ENCODE peak calls at places on chromosomes 12 and 14, in five cellular contexts. One of them, this sample, is unnamed.

GRCh38 chr12:116727261-116727660 is 10.6 kb downstream of the SPRING1 start:
- ATAC-seq in K562: no peak
- ATAC-seq in heart left ventricle: no peak
- ATAC-seq in left cardiac atrium: no peak
- ATAC-seq in T-helper 17 cell: no peak
- ATAC-seq in this sample: no peak

GRCh38 chr12:68030248-68030647 is 41.0 kb downstream of the IFNG-AS1 start:
- ATAC-seq in K562: no peak
- ATAC-seq in heart left ventricle: no peak
- ATAC-seq in left cardiac atrium: no peak
- ATAC-seq in T-helper 17 cell: no peak
- ATAC-seq in this sample: no peak

GRCh38 chr12:46580445-46580844 is 207.9 kb upstream of the SLC38A2 start:
- ATAC-seq in K562: no peak
- ATAC-seq in heart left ventricle: no peak
- ATAC-seq in left cardiac atrium: no peak
- ATAC-seq in T-helper 17 cell: no peak
- ATAC-seq in this sample: no peak

GRCh38 chr14:72863216-72864006 is 30.5 kb downstream of the DPF3 start:
- ATAC-seq in K562: no peak
- ATAC-seq in heart left ventricle: no peak
- ATAC-seq in left cardiac atrium: no peak
- ATAC-seq in T-helper 17 cell: no peak
- ATAC-seq in this sample: peak

GRCh38 chr12:93102744-93103143 is 173.6 kb upstream of the EEA1 start:
- ATAC-seq in K562: no peak
- ATAC-seq in heart left ventricle: no peak
- ATAC-seq in left cardiac atrium: no peak
- ATAC-seq in T-helper 17 cell: no peak
- ATAC-seq in this sample: no peak

GRCh38 chr14:47921133-47921532 is 245.7 kb upstream of the MDGA2 start:
- ATAC-seq in K562: no peak
- ATAC-seq in heart left ventricle: no peak
- ATAC-seq in left cardiac atrium: no peak
- ATAC-seq in T-helper 17 cell: no peak
- ATAC-seq in this sample: no peak

GRCh38 chr12:70994217-70994788 is 73.8 kb upstream of the PTPRR start:
- ATAC-seq in K562: no peak
- ATAC-seq in heart left ventricle: peak
- ATAC-seq in left cardiac atrium: peak
- ATAC-seq in T-helper 17 cell: no peak
- ATAC-seq in this sample: no peak

GRCh38 chr14:98808494-98809407 is 463.2 kb downstream of the BCL11B start:
- ATAC-seq in K562: no peak
- ATAC-seq in heart left ventricle: no peak
- ATAC-seq in left cardiac atrium: no peak
- ATAC-seq in T-helper 17 cell: no peak
- ATAC-seq in this sample: no peak

GRCh38 chr12:47954467-47955045 is 8.8 kb upstream of the TMEM106C start:
- ATAC-seq in K562: no peak
- ATAC-seq in heart left ventricle: no peak
- ATAC-seq in left cardiac atrium: no peak
- ATAC-seq in T-helper 17 cell: no peak
- ATAC-seq in this sample: no peak

GRCh38 chr12:55687746-55688145 is 20.0 kb downstream of the ITGA7 start:
- ATAC-seq in K562: no peak
- ATAC-seq in heart left ventricle: no peak
- ATAC-seq in left cardiac atrium: no peak
- ATAC-seq in T-helper 17 cell: no peak
- ATAC-seq in this sample: no peak

GRCh38 chr12:2944401-2945047 is 14.7 kb upstream of the TEAD4 start:
- ATAC-seq in K562: peak
- ATAC-seq in heart left ventricle: peak
- ATAC-seq in left cardiac atrium: peak
- ATAC-seq in T-helper 17 cell: peak
- ATAC-seq in this sample: no peak

GRCh38 chr14:74508844-74509428 is 15.4 kb downstream of the ISCA2 start:
- ATAC-seq in K562: no peak
- ATAC-seq in heart left ventricle: no peak
- ATAC-seq in left cardiac atrium: no peak
- ATAC-seq in T-helper 17 cell: no peak
- ATAC-seq in this sample: no peak

GRCh38 chr12:14283489-14284144 is 81.9 kb upstream of the ATF7IP start:
- ATAC-seq in K562: peak
- ATAC-seq in heart left ventricle: no peak
- ATAC-seq in left cardiac atrium: peak
- ATAC-seq in T-helper 17 cell: no peak
- ATAC-seq in this sample: peak

GRCh38 chr12:2940564-2940963 is 18.6 kb upstream of the TEAD4 start:
- ATAC-seq in K562: peak
- ATAC-seq in heart left ventricle: no peak
- ATAC-seq in left cardiac atrium: peak
- ATAC-seq in T-helper 17 cell: no peak
- ATAC-seq in this sample: no peak

GRCh38 chr12:120041386-120042231 is 52.6 kb downstream of the BICDL1 start:
- ATAC-seq in K562: no peak
- ATAC-seq in heart left ventricle: no peak
- ATAC-seq in left cardiac atrium: no peak
- ATAC-seq in T-helper 17 cell: peak
- ATAC-seq in this sample: no peak

GRCh38 chr12:110246690-110247339 is 34.2 kb upstream of the ATP2A2 start:
- ATAC-seq in K562: no peak
- ATAC-seq in heart left ventricle: peak
- ATAC-seq in left cardiac atrium: peak
- ATAC-seq in T-helper 17 cell: no peak
- ATAC-seq in this sample: no peak

GRCh38 chr12:22684526-22685118 is 59.7 kb downstream of the ETNK1 start:
- ATAC-seq in K562: peak
- ATAC-seq in heart left ventricle: no peak
- ATAC-seq in left cardiac atrium: no peak
- ATAC-seq in T-helper 17 cell: peak
- ATAC-seq in this sample: no peak

GRCh38 chr12:59179231-59179630 is 258.9 kb upstream of the LRIG3 start:
- ATAC-seq in K562: no peak
- ATAC-seq in heart left ventricle: no peak
- ATAC-seq in left cardiac atrium: no peak
- ATAC-seq in T-helper 17 cell: no peak
- ATAC-seq in this sample: no peak

GRCh38 chr14:90874599-90874998 is 58.4 kb upstream of the TTC7B start:
- ATAC-seq in K562: no peak
- ATAC-seq in heart left ventricle: no peak
- ATAC-seq in left cardiac atrium: no peak
- ATAC-seq in T-helper 17 cell: no peak
- ATAC-seq in this sample: no peak

GRCh38 chr14:54646576-54647130 is 79.7 kb downstream of the SAMD4A start:
- ATAC-seq in K562: no peak
- ATAC-seq in heart left ventricle: no peak
- ATAC-seq in left cardiac atrium: no peak
- ATAC-seq in T-helper 17 cell: no peak
- ATAC-seq in this sample: no peak

GRCh38 chr12:100520048-100520769 is 46.5 kb downstream of the NR1H4 start:
- ATAC-seq in K562: no peak
- ATAC-seq in heart left ventricle: no peak
- ATAC-seq in left cardiac atrium: no peak
- ATAC-seq in T-helper 17 cell: no peak
- ATAC-seq in this sample: no peak

GRCh38 chr12:103956515-103957027 is 9.1 kb upstream of the TDG start:
- ATAC-seq in K562: peak
- ATAC-seq in heart left ventricle: peak
- ATAC-seq in left cardiac atrium: peak
- ATAC-seq in T-helper 17 cell: peak
- ATAC-seq in this sample: no peak

GRCh38 chr12:110677206-110677911 is 11.6 kb downstream of the HVCN1 start:
- ATAC-seq in K562: peak
- ATAC-seq in heart left ventricle: peak
- ATAC-seq in left cardiac atrium: peak
- ATAC-seq in T-helper 17 cell: peak
- ATAC-seq in this sample: peak

GRCh38 chr14:99333841-99334240 is 61.8 kb upstream of the BCL11B start:
- ATAC-seq in K562: no peak
- ATAC-seq in heart left ventricle: peak
- ATAC-seq in left cardiac atrium: no peak
- ATAC-seq in T-helper 17 cell: no peak
- ATAC-seq in this sample: no peak

GRCh38 chr12:76588881-76589565 is 29.5 kb upstream of the OSBPL8 start:
- ATAC-seq in K562: no peak
- ATAC-seq in heart left ventricle: peak
- ATAC-seq in left cardiac atrium: peak
- ATAC-seq in T-helper 17 cell: peak
- ATAC-seq in this sample: peak

GRCh38 chr14:93329965-93330608 is 2.7 kb downstream of the BTBD7 start:
- ATAC-seq in K562: no peak
- ATAC-seq in heart left ventricle: no peak
- ATAC-seq in left cardiac atrium: no peak
- ATAC-seq in T-helper 17 cell: no peak
- ATAC-seq in this sample: no peak

GRCh38 chr14:96797943-96798349 is 764 bp downstream of the VRK1 start:
- ATAC-seq in K562: peak
- ATAC-seq in heart left ventricle: no peak
- ATAC-seq in left cardiac atrium: no peak
- ATAC-seq in T-helper 17 cell: peak
- ATAC-seq in this sample: peak

GRCh38 chr12:13559318-13559978 is 362.9 kb downstream of the EMP1 start:
- ATAC-seq in K562: no peak
- ATAC-seq in heart left ventricle: no peak
- ATAC-seq in left cardiac atrium: no peak
- ATAC-seq in T-helper 17 cell: no peak
- ATAC-seq in this sample: no peak

GRCh38 chr14:103132381-103133212 is 9.3 kb downstream of the TNFAIP2 start:
- ATAC-seq in K562: no peak
- ATAC-seq in heart left ventricle: no peak
- ATAC-seq in left cardiac atrium: no peak
- ATAC-seq in T-helper 17 cell: no peak
- ATAC-seq in this sample: no peak

GRCh38 chr12:91272456-91273063 is 89.9 kb upstream of the DCN start:
- ATAC-seq in K562: no peak
- ATAC-seq in heart left ventricle: peak
- ATAC-seq in left cardiac atrium: peak
- ATAC-seq in T-helper 17 cell: no peak
- ATAC-seq in this sample: no peak

GRCh38 chr12:15691372-15691771 is 97.8 kb downstream of the EPS8 start:
- ATAC-seq in K562: no peak
- ATAC-seq in heart left ventricle: peak
- ATAC-seq in left cardiac atrium: peak
- ATAC-seq in T-helper 17 cell: no peak
- ATAC-seq in this sample: no peak

GRCh38 chr12:24938341-24938740 is 10.6 kb downstream of the BCAT1 start:
- ATAC-seq in K562: no peak
- ATAC-seq in heart left ventricle: no peak
- ATAC-seq in left cardiac atrium: no peak
- ATAC-seq in T-helper 17 cell: no peak
- ATAC-seq in this sample: no peak

GRCh38 chr14:71206766-71207371 is 299.6 kb downstream of the PCNX1 start:
- ATAC-seq in K562: no peak
- ATAC-seq in heart left ventricle: peak
- ATAC-seq in left cardiac atrium: peak
- ATAC-seq in T-helper 17 cell: no peak
- ATAC-seq in this sample: no peak

GRCh38 chr12:2483713-2484112 is 311.1 kb upstream of the FKBP4 start:
- ATAC-seq in K562: no peak
- ATAC-seq in heart left ventricle: no peak
- ATAC-seq in left cardiac atrium: no peak
- ATAC-seq in T-helper 17 cell: no peak
- ATAC-seq in this sample: no peak

GRCh38 chr12:11840350-11840749 is 190.9 kb downstream of the ETV6 start:
- ATAC-seq in K562: peak
- ATAC-seq in heart left ventricle: peak
- ATAC-seq in left cardiac atrium: no peak
- ATAC-seq in T-helper 17 cell: no peak
- ATAC-seq in this sample: no peak

GRCh38 chr12:52041695-52042123 is 9.5 kb upstream of the NR4A1 start:
- ATAC-seq in K562: peak
- ATAC-seq in heart left ventricle: peak
- ATAC-seq in left cardiac atrium: peak
- ATAC-seq in T-helper 17 cell: peak
- ATAC-seq in this sample: peak

GRCh38 chr14:76376001-76376404 is at the start of gene ESRRB:
- ATAC-seq in K562: no peak
- ATAC-seq in heart left ventricle: peak
- ATAC-seq in left cardiac atrium: peak
- ATAC-seq in T-helper 17 cell: no peak
- ATAC-seq in this sample: no peak

This sample was measured in stimulated activated memory B cell treated with anti-CD40 and anti-IgM and Interleukin-4, amounts not matched to agents 10 μg/mL and 1 μg/mL and 100 μg/mL, for 72 hours.